ENCODE peak calls at places on chromosomes 11 and 22, in nine cellular contexts. A is uterus, X is HepG2, H is heart right ventricle, E is tibial nerve, O is thoracic aorta, M is transverse colon, G is cardiac muscle cell, W is prostate gland. U is an unnamed sample.

GRCh38 chr11:67389477-67389876 is 2.3 kb upstream of the RAD9A start:
- DNase-seq in A (no peak), X (peak; percentile 64), H (peak; percentile 50), E (no peak), O (no peak), M (peak; percentile 75), G (no peak), W (no peak), U (no peak)

GRCh38 chr22:50575426-50575941 is 2.7 kb downstream of the CPT1B start:
- DNase-seq in A (no peak), X (no peak), H (no peak), E (no peak), O (no peak), M (no peak), G (no peak), W (no peak), U (no peak)

GRCh38 chr11:26753738-26754504 is 32.1 kb upstream of the SLC5A12 start:
- DNase-seq in A (peak; percentile 47), X (peak; percentile 56), H (no peak), E (peak; percentile 33), O (peak; percentile 7), M (peak; percentile 35), G (peak; percentile 85), W (peak; percentile 49), U (peak; percentile 55)

GRCh38 chr11:27545946-27546345 is 39.4 kb upstream of the LIN7C start:
- DNase-seq in A (no peak), X (no peak), H (no peak), E (no peak), O (no peak), M (no peak), G (no peak), W (no peak), U (no peak)

GRCh38 chr11:36455658-36456111 is 54.4 kb downstream of the TRAF6 start:
- DNase-seq in A (peak; percentile 69), X (no peak), H (peak; percentile 84), E (peak; percentile 45), O (peak; percentile 69), M (peak; percentile 24), G (peak; percentile 98), W (no peak), U (peak; percentile 98)

GRCh38 chr11:33040127-33040861 is 922 bp downstream of the TCP11L1 start:
- DNase-seq in A (no peak), X (no peak), H (no peak), E (no peak), O (no peak), M (no peak), G (peak; percentile 21), W (no peak), U (no peak)

GRCh38 chr11:77590194-77590591 is 440 bp downstream of the AQP11 start:
- DNase-seq in A (peak; percentile 44), X (peak; percentile 67), H (peak; percentile 30), E (no peak), O (no peak), M (peak; percentile 57), G (peak; percentile 48), W (peak; percentile 40), U (peak; percentile 65)

GRCh38 chr11:86664930-86665329 is 7.5 kb downstream of the ME3 start:
- DNase-seq in A (no peak), X (no peak), H (no peak), E (no peak), O (no peak), M (no peak), G (no peak), W (no peak), U (no peak)

GRCh38 chr22:22061085-22062077 is 78.8 kb upstream of the TOP3B start:
- DNase-seq in A (peak; percentile 61), X (peak; percentile 83), H (no peak), E (no peak), O (no peak), M (no peak), G (peak; percentile 93), W (no peak), U (no peak)

GRCh38 chr22:28207281-28208030 is 288.4 kb upstream of the PITPNB start:
- DNase-seq in A (no peak), X (no peak), H (no peak), E (no peak), O (no peak), M (no peak), G (no peak), W (no peak), U (no peak)

GRCh38 chr22:34804588-34804987 is 261.4 kb upstream of the ISX start:
- DNase-seq in A (no peak), X (no peak), H (no peak), E (no peak), O (no peak), M (no peak), G (no peak), W (no peak), U (no peak)

GRCh38 chr11:21374381-21374780 is 705.0 kb downstream of the NELL1 start:
- DNase-seq in A (no peak), X (no peak), H (no peak), E (no peak), O (no peak), M (no peak), G (no peak), W (no peak), U (no peak)

GRCh38 chr22:19289475-19290161 is 1.9 kb downstream of the CLTCL1 start:
- DNase-seq in A (no peak), X (no peak), H (no peak), E (no peak), O (no peak), M (no peak), G (peak; percentile 79), W (no peak), U (no peak)

GRCh38 chr11:83073248-83073647 is 1.6 kb upstream of the RAB30 start:
- DNase-seq in A (no peak), X (no peak), H (no peak), E (no peak), O (no peak), M (no peak), G (no peak), W (no peak), U (no peak)

GRCh38 chr11:10518123-10518522 is 22.9 kb downstream of the RNF141 start:
- DNase-seq in A (no peak), X (no peak), H (no peak), E (no peak), O (no peak), M (no peak), G (no peak), W (no peak), U (no peak)

GRCh38 chr22:47395481-47395880 is 633.0 kb downstream of the TBC1D22A start:
- DNase-seq in A (no peak), X (no peak), H (no peak), E (no peak), O (no peak), M (no peak), G (peak; percentile 15), W (no peak), U (peak; percentile 28)

DNA sequence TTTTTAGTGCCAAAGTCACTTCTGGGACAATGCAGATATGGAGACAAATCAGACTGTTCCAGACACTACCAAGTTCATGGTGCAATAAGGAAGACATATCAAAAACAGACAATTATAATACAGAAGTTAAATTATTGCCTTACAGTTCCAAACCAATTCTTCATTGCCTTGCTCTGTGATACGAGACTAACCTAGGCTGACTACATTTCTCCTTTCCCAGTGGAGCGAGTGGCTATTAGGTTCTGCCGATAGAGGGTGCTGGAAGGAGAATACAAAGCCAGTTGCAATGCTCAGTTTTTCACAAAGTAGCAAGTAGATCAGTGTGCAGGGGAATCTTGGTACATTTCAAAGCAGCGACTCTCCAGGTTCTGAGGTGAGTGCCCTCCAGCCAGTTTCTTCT is 67.8 kb downstream of the FAM168A start:
- DNase-seq in A (no peak), X (no peak), H (no peak), E (no peak), O (no peak), M (no peak), G (no peak), W (no peak), U (no peak)
- TF ChIP-seq CTCF in A (no peak), X (peak; percentile 36), H (peak; percentile 14), E (no peak), O (no peak), M (no peak), G (peak; percentile 29), W (no peak), U (no peak)

GRCh38 chr22:30247974-30248373 is 1.4 kb upstream of the LIF start:
- DNase-seq in A (no peak), X (no peak), H (no peak), E (no peak), O (no peak), M (no peak), G (no peak), W (no peak), U (no peak)
- H3K4me1 ChIP-seq in A (peaks cover 8% of the 10 kb centered on the region), X (peaks cover 63% of the 10 kb centered on the region), H (peaks cover 42% of the 10 kb centered on the region), E (peaks cover 70% of the 10 kb centered on the region), O (peaks cover 22% of the 10 kb centered on the region), M (peaks cover 50% of the 10 kb centered on the region), G (peaks cover 5% of the 10 kb centered on the region), W (no peaks in the 10 kb centered on the region), U (no peaks in the 10 kb centered on the region)

GRCh38 chr22:43505896-43506295 is 94.1 kb downstream of the MPPED1 start:
- DNase-seq in A (no peak), X (no peak), H (no peak), E (no peak), O (no peak), M (no peak), G (no peak), W (no peak), U (no peak)

GRCh38 chr22:43508489-43508888 is 96.7 kb downstream of the MPPED1 start:
- DNase-seq in A (no peak), X (no peak), H (no peak), E (no peak), O (no peak), M (no peak), G (no peak), W (no peak), U (no peak)

GRCh38 chr22:43505423-43505822 is 93.6 kb downstream of the MPPED1 start:
- DNase-seq in A (no peak), X (no peak), H (no peak), E (no peak), O (no peak), M (no peak), G (no peak), W (no peak), U (no peak)

GRCh38 chr22:43506487-43506886 is 94.7 kb downstream of the MPPED1 start:
- DNase-seq in A (no peak), X (no peak), H (no peak), E (no peak), O (no peak), M (no peak), G (no peak), W (no peak), U (no peak)

DNA sequence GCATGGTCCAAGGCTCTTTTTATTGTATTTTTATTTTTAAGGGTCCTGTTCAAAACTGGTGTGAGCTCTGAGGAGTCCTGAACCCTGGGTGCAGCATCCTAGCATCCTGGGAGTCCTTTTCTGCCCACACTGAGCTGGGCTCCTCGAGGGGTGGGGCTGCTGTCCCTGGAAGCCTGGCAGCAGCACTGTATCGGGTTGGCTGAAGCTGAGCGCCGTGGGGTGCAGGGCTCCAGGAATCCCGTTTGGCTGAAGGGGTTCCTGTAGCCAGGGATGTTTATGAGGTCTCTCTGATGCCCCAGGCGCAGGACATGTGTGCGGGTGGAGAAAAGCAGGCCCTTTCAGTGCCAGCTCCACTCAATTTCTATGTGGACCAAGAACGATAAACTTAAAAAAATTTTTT is 95.4 kb downstream of the MPPED1 start:
- DNase-seq in A (no peak), X (no peak), H (no peak), E (no peak), O (no peak), M (no peak), G (no peak), W (no peak), U (no peak)
- H3K9me3 ChIP-seq in A (no peaks in the 10 kb centered on the region), X (no peaks in the 10 kb centered on the region), H (no peaks in the 10 kb centered on the region), E (no peaks in the 10 kb centered on the region), O (no peaks in the 10 kb centered on the region), M (no peaks in the 10 kb centered on the region), G (no peaks in the 10 kb centered on the region), W (no peaks in the 10 kb centered on the region), U (no peaks in the 10 kb centered on the region)

GRCh38 chr22:31141551-31141950 is 1.2 kb upstream of the PLA2G3 start:
- DNase-seq in A (no peak), X (no peak), H (no peak), E (no peak), O (no peak), M (no peak), G (no peak), W (no peak), U (no peak)
- TF ChIP-seq CTCF in A (no peak), X (no peak), H (no peak), E (no peak), O (no peak), M (no peak), G (no peak), W (no peak), U (no peak)

U was measured in tibial artery.